ENCODE peak calls at places on chromosomes 5 and 9, in eight cellular contexts. Y is IMR-90, W is endothelial cell of umbilical vein, H is A549, O is HCT116, K is GM12878, D is fibroblast of lung, A is mammary epithelial cell. Z is an unnamed sample.

GRCh38 chr5:80255425-80255751 is 460 bp downstream of the SERINC5 start:
- DNase-seq in Y (peak), W (no peak), H (peak), O (no peak), K (no peak), D (peak), A (peak), Z (peak)

GRCh38 chr5:1294839-1295649 is at the start of gene TERT:
- DNase-seq in Y (no peak), W (no peak), H (peak), O (no peak), K (no peak), D (no peak), A (no peak), Z (no peak)

GRCh38 chr5:56620903-56621680 is 194.3 kb upstream of the MAP3K1 start:
- DNase-seq in Y (peak), W (peak), H (no peak), O (no peak), K (no peak), D (no peak), A (no peak), Z (no peak)

GRCh38 chr9:3954228-3954949 is 345.5 kb downstream of the GLIS3 start:
- DNase-seq in Y (no peak), W (no peak), H (no peak), O (no peak), K (no peak), D (no peak), A (no peak), Z (no peak)

GRCh38 chr5:67807116-67807888 is 408.3 kb upstream of the PIK3R1 start:
- DNase-seq in Y (no peak), W (no peak), H (no peak), O (no peak), K (peak), D (no peak), A (peak), Z (no peak)

GRCh38 chr9:123414226-123414625 is 58.2 kb downstream of the CRB2 start:
- DNase-seq in Y (no peak), W (no peak), H (no peak), O (no peak), K (no peak), D (no peak), A (no peak), Z (no peak)

GRCh38 chr5:65103674-65104035 is 334.9 kb downstream of the CWC27 start:
- DNase-seq in Y (no peak), W (no peak), H (no peak), O (no peak), K (no peak), D (no peak), A (no peak), Z (no peak)

GRCh38 chr9:88577736-88578485 is 42.9 kb downstream of the NXNL2 start:
- DNase-seq in Y (no peak), W (no peak), H (no peak), O (no peak), K (no peak), D (no peak), A (peak), Z (no peak)

GRCh38 chr9:97904725-97905124 is 17.6 kb downstream of the TRMO start:
- DNase-seq in Y (no peak), W (no peak), H (no peak), O (no peak), K (no peak), D (no peak), A (no peak), Z (no peak)

GRCh38 chr9:128911529-128912035 is 9.2 kb upstream of the PHYHD1 start:
- DNase-seq in Y (peak), W (peak), H (peak), O (no peak), K (no peak), D (peak), A (no peak), Z (peak)

GRCh38 chr5:175443514-175444059 is 395 bp downstream of the DRD1 start:
- DNase-seq in Y (no peak), W (no peak), H (no peak), O (no peak), K (no peak), D (peak), A (no peak), Z (no peak)

GRCh38 chr5:89703799-89704198 is 705.8 kb downstream of the CETN3 start:
- DNase-seq in Y (no peak), W (no peak), H (no peak), O (no peak), K (no peak), D (no peak), A (no peak), Z (no peak)

GRCh38 chr9:134407123-134407779 is 81.0 kb downstream of the RXRA start:
- DNase-seq in Y (peak), W (peak), H (peak), O (peak), K (peak), D (peak), A (peak), Z (peak)

GRCh38 chr9:20040991-20041606 is 252.3 kb upstream of the SLC24A2 start:
- DNase-seq in Y (no peak), W (no peak), H (no peak), O (no peak), K (no peak), D (peak), A (no peak), Z (no peak)

GRCh38 chr9:134349941-134350340 is 23.7 kb downstream of the RXRA start:
- DNase-seq in Y (no peak), W (no peak), H (no peak), O (no peak), K (no peak), D (no peak), A (no peak), Z (no peak)

GRCh38 chr5:160787247-160787646 is 64.8 kb downstream of the ATP10B start:
- DNase-seq in Y (no peak), W (no peak), H (peak), O (no peak), K (peak), D (no peak), A (peak), Z (no peak)

GRCh38 chr5:178793156-178793555 is 62.7 kb upstream of the ZNF354A start:
- DNase-seq in Y (no peak), W (no peak), H (peak), O (peak), K (no peak), D (no peak), A (peak), Z (peak)

GRCh38 chr5:145838276-145838675 is 3.1 kb upstream of the PRELID2 start:
- DNase-seq in Y (no peak), W (no peak), H (no peak), O (no peak), K (no peak), D (no peak), A (no peak), Z (no peak)

GRCh38 chr5:139708877-139709586 is 60.9 kb downstream of the CXXC5 start:
- DNase-seq in Y (peak), W (peak), H (peak), O (no peak), K (no peak), D (peak), A (no peak), Z (no peak)

GRCh38 chr5:115191439-115192031 is 21.8 kb upstream of the TRIM36 start:
- DNase-seq in Y (no peak), W (no peak), H (no peak), O (no peak), K (no peak), D (no peak), A (no peak), Z (no peak)

GRCh38 chr5:122180863-122181519 is 51.6 kb downstream of the ZNF474 start:
- DNase-seq in Y (peak), W (peak), H (peak), O (no peak), K (no peak), D (peak), A (peak), Z (no peak)

GRCh38 chr9:89166871-89167270 is 11.7 kb downstream of the SHC3 start:
- DNase-seq in Y (no peak), W (no peak), H (no peak), O (no peak), K (no peak), D (no peak), A (no peak), Z (no peak)

GRCh38 chr9:133334161-133334560 is 1.8 kb downstream of the SURF6 start:
- DNase-seq in Y (no peak), W (no peak), H (no peak), O (no peak), K (no peak), D (no peak), A (no peak), Z (peak)

GRCh38 chr5:52754051-52754450 is 33.7 kb upstream of the ITGA1 start:
- DNase-seq in Y (no peak), W (no peak), H (no peak), O (no peak), K (no peak), D (no peak), A (no peak), Z (no peak)

GRCh38 chr5:173770637-173771036 is 117.5 kb upstream of the CPEB4 start:
- DNase-seq in Y (no peak), W (no peak), H (no peak), O (no peak), K (no peak), D (no peak), A (no peak), Z (no peak)

GRCh38 chr5:175115831-175116230 is 328.2 kb downstream of the DRD1 start:
- DNase-seq in Y (no peak), W (no peak), H (no peak), O (no peak), K (no peak), D (no peak), A (no peak), Z (no peak)

GRCh38 chr5:111165058-111165457 is 59.1 kb upstream of the CAMK4 start:
- DNase-seq in Y (no peak), W (no peak), H (no peak), O (no peak), K (no peak), D (no peak), A (no peak), Z (no peak)

GRCh38 chr5:129082225-129083136 is 12.1 kb upstream of the ISOC1 start:
- DNase-seq in Y (no peak), W (no peak), H (no peak), O (no peak), K (no peak), D (no peak), A (no peak), Z (no peak)

GRCh38 chr5:100043475-100043874 is 491.7 kb upstream of the FAM174A start:
- DNase-seq in Y (no peak), W (no peak), H (no peak), O (no peak), K (no peak), D (no peak), A (no peak), Z (no peak)
- H3K4me2 ChIP-seq in Y (no peak), W (no peak), H (no peak), O (no peak), K (no peak), D (no peak), A (no peak), Z (no peak)

DNA sequence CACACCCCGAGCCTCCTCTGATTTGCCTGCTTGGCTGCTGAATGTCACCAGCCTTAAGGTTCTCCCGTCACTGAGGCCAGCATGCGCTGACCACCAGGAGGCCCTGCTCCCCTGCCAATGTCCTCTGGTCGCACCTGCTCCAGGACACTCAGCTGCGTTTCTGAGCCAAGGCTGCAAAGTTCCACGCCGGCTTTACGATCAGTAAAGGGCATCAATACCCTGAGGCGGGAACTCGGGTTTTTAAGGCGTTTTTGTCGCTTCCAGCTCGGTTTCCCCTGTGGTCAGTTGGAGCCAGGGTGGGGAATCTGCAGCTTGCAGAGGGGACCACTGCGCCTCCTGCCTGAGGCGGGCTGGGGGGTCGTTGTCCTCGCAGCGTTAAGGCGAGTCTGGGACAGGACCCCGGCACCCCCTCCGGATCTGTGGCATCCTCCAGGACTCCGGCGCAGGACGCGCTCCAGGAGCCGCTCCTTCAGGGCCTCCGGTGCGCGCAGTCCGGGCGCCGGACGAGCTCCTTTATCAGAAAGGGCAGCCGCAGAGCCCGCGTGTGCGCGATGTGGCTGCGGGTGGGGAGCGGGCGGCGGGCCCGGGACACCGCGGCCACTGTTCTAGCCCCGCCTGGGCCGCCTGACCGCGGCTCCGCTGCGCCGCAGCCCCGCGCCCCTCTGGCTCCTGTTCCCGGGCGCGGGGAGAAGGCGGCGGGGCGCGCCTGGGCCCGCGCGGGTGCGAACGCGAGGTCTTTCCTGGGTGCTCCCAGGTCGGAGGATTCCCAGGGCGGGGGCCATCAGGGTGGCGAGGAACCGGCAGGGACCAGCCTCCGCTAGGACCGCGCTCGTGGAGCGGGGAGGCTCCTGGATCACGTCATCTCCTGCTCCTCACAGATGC is 24.2 kb upstream of the FLT4 start:
- DNase-seq in Y (no peak), W (no peak), H (no peak), O (no peak), K (no peak), D (no peak), A (no peak), Z (no peak)
- H3K4me2 ChIP-seq in Y (no peak), W (no peak), H (no peak), O (no peak), K (no peak), D (no peak), A (no peak), Z (no peak)

GRCh38 chr5:42366051-42366450 is 57.2 kb upstream of the GHR start:
- DNase-seq in Y (no peak), W (no peak), H (no peak), O (no peak), K (no peak), D (no peak), A (no peak), Z (no peak)

GRCh38 chr5:42360641-42361320 is 62.5 kb upstream of the GHR start:
- DNase-seq in Y (no peak), W (no peak), H (no peak), O (no peak), K (no peak), D (no peak), A (no peak), Z (no peak)

GRCh38 chr5:42361321-42361688 is 61.9 kb upstream of the GHR start:
- DNase-seq in Y (no peak), W (peak), H (no peak), O (no peak), K (no peak), D (no peak), A (no peak), Z (no peak)

GRCh38 chr5:42360061-42360460 is 63.2 kb upstream of the GHR start:
- DNase-seq in Y (peak), W (peak), H (no peak), O (no peak), K (no peak), D (peak), A (peak), Z (no peak)
- H3K4me2 ChIP-seq in Y (no peak), W (no peak), H (no peak), O (no peak), K (no peak), D (no peak), A (no peak), Z (no peak)

GRCh38 chr5:5980601-5981000 is 397.7 kb downstream of the MED10 start:
- DNase-seq in Y (no peak), W (no peak), H (no peak), O (no peak), K (no peak), D (no peak), A (no peak), Z (no peak)

GRCh38 chr5:5978501-5979361 is 399.6 kb downstream of the MED10 start:
- DNase-seq in Y (no peak), W (no peak), H (no peak), O (no peak), K (no peak), D (no peak), A (no peak), Z (no peak)

GRCh38 chr5:5979761-5980570 is 398.4 kb downstream of the MED10 start:
- DNase-seq in Y (no peak), W (no peak), H (no peak), O (no peak), K (no peak), D (no peak), A (no peak), Z (no peak)

GRCh38 chr5:5981562-5981961 is 396.8 kb downstream of the MED10 start:
- DNase-seq in Y (no peak), W (no peak), H (no peak), O (no peak), K (no peak), D (no peak), A (no peak), Z (no peak)

GRCh38 chr5:5979362-5979760 is 399.0 kb downstream of the MED10 start:
- DNase-seq in Y (no peak), W (no peak), H (peak), O (no peak), K (no peak), D (no peak), A (no peak), Z (peak)
- H3K4me2 ChIP-seq in Y (no peak), W (no peak), H (no peak), O (no peak), K (no peak), D (no peak), A (no peak), Z (peak)

GRCh38 chr9:69474821-69475220 is 149.8 kb downstream of the ENTREP1 start:
- DNase-seq in Y (no peak), W (no peak), H (no peak), O (no peak), K (no peak), D (no peak), A (no peak), Z (no peak)
- H3K4me2 ChIP-seq in Y (no peak), W (no peak), H (no peak), O (no peak), K (no peak), D (no peak), A (no peak), Z (no peak)

DNA sequence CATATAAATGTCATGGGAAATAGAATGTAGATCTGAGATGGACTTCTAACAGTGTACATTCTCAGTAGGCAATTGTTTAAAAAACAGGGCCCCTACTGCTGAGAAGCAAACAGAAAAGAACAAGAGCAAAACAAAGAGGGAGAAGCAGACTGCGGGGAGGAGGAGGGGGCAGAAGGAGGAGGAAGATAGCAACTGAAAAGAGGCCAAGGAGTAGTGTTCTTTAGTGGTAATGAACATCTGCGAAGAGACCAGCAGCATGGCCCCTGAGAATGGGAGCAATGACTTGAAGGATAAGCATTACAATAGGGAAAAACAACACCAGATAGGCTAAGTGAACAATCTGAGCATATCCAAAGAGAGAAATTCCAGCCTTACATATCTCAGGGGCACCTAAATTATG is 36.8 kb downstream of the HAPLN1 start:
- DNase-seq in Y (no peak), W (no peak), H (no peak), O (no peak), K (no peak), D (no peak), A (no peak), Z (no peak)
- H3K4me2 ChIP-seq in Y (no peak), W (no peak), H (no peak), O (no peak), K (no peak), D (no peak), A (no peak), Z (no peak)

GRCh38 chr9:87193925-87194380 is 246.6 kb upstream of the GAS1 start:
- DNase-seq in Y (peak), W (no peak), H (no peak), O (no peak), K (no peak), D (peak), A (peak), Z (no peak)

GRCh38 chr9:87194471-87194870 is 247.2 kb upstream of the GAS1 start:
- DNase-seq in Y (peak), W (no peak), H (no peak), O (no peak), K (no peak), D (peak), A (peak), Z (no peak)

GRCh38 chr9:87197349-87198130 is 250.2 kb upstream of the GAS1 start:
- DNase-seq in Y (no peak), W (no peak), H (no peak), O (no peak), K (no peak), D (no peak), A (peak), Z (no peak)

GRCh38 chr9:87193151-87193550 is 245.8 kb upstream of the GAS1 start:
- DNase-seq in Y (peak), W (no peak), H (no peak), O (no peak), K (no peak), D (no peak), A (no peak), Z (no peak)

GRCh38 chr9:87195306-87195705 is 248.0 kb upstream of the GAS1 start:
- DNase-seq in Y (peak), W (no peak), H (no peak), O (no peak), K (no peak), D (peak), A (peak), Z (no peak)
- H3K4me2 ChIP-seq in Y (no peak), W (no peak), H (no peak), O (no peak), K (no peak), D (no peak), A (peak), Z (no peak)

GRCh38 chr5:73126957-73127356 is 6.6 kb downstream of the TMEM171 start:
- DNase-seq in Y (no peak), W (no peak), H (no peak), O (no peak), K (no peak), D (no peak), A (no peak), Z (no peak)
- H3K4me2 ChIP-seq in Y (no peak), W (no peak), H (no peak), O (no peak), K (no peak), D (no peak), A (no peak), Z (no peak)

GRCh38 chr5:176542596-176543427 is 5.6 kb upstream of the RNF44 start:
- DNase-seq in Y (peak), W (no peak), H (peak), O (no peak), K (no peak), D (no peak), A (no peak), Z (no peak)
- H3K4me2 ChIP-seq in Y (peak), W (peak), H (peak), O (peak), K (peak), D (peak), A (peak), Z (peak)

GRCh38 chr5:142984525-142984924 is 214.3 kb downstream of the ARHGAP26 start:
- DNase-seq in Y (no peak), W (no peak), H (no peak), O (no peak), K (no peak), D (no peak), A (no peak), Z (no peak)

GRCh38 chr5:142981886-142982820 is 212.0 kb downstream of the ARHGAP26 start:
- DNase-seq in Y (peak), W (peak), H (no peak), O (no peak), K (no peak), D (peak), A (peak), Z (peak)

GRCh38 chr5:142981475-142981874 is 211.3 kb downstream of the ARHGAP26 start:
- DNase-seq in Y (no peak), W (peak), H (no peak), O (no peak), K (no peak), D (no peak), A (no peak), Z (no peak)

GRCh38 chr5:142982821-142983200 is 212.6 kb downstream of the ARHGAP26 start:
- DNase-seq in Y (no peak), W (no peak), H (no peak), O (no peak), K (no peak), D (no peak), A (no peak), Z (no peak)

GRCh38 chr5:142984016-142984415 is 213.8 kb downstream of the ARHGAP26 start:
- DNase-seq in Y (peak), W (no peak), H (no peak), O (no peak), K (no peak), D (no peak), A (peak), Z (no peak)
- H3K4me2 ChIP-seq in Y (no peak), W (no peak), H (no peak), O (no peak), K (no peak), D (no peak), A (peak), Z (no peak)